ENCODE peak calls at places on chromosomes 1 and 21, in six cellular contexts. Q, A, T, W, N and U are unnamed samples.

GRCh38 chr1:32533792-32534327 is 5.4 kb upstream of the ZBTB8A start:
- DNase-seq in T (no peak), W (no peak), N (no peak), A (no peak), Q (no peak), U (no peak)

GRCh38 chr1:10957151-10957550 is 55.3 kb upstream of the TARDBP start:
- DNase-seq in A (no peak), Q (no peak), W (no peak), N (no peak), T (no peak), U (no peak)

GRCh38 chr1:234656981-234657651 is 47.1 kb upstream of the IRF2BP2 start:
- DNase-seq in W (no peak), T (peak), A (peak), N (no peak), Q (no peak), U (no peak)

GRCh38 chr1:93180723-93181613 is at the start of gene CCDC18:
- DNase-seq in N (no peak), T (no peak), W (peak), Q (peak), A (no peak), U (peak)

GRCh38 chr1:116228501-116228900 is 117.3 kb downstream of the MAB21L3 start:
- DNase-seq in A (no peak), T (no peak), N (no peak), W (no peak), Q (no peak), U (no peak)

GRCh38 chr21:28298251-28298672 is 694.4 kb downstream of the LTN1 start:
- DNase-seq in W (no peak), T (no peak), N (no peak), A (no peak), Q (no peak), U (no peak)

GRCh38 chr1:234658143-234658542 is 48.2 kb upstream of the IRF2BP2 start:
- DNase-seq in Q (no peak), A (peak), W (no peak), N (peak), T (peak), U (no peak)

GRCh38 chr1:30637183-30637969 is 86.0 kb downstream of the MATN1 start:
- DNase-seq in N (no peak), T (no peak), W (no peak), A (no peak), Q (no peak), U (no peak)

GRCh38 chr1:93433407-93433961 is 14.4 kb upstream of the FNBP1L start:
- DNase-seq in A (peak), W (no peak), T (peak), Q (no peak), N (no peak), U (no peak)

GRCh38 chr1:203669739-203670138 is 43.1 kb downstream of the ATP2B4 start:
- DNase-seq in Q (no peak), A (no peak), W (no peak), T (no peak), N (no peak), U (no peak)

GRCh38 chr1:40140211-40140709 is 20.9 kb upstream of the RLF start:
- DNase-seq in T (no peak), N (no peak), A (no peak), Q (no peak), W (no peak), U (no peak)

GRCh38 chr1:4703646-4704045 is 49.2 kb downstream of the AJAP1 start:
- DNase-seq in N (no peak), A (no peak), Q (no peak), T (no peak), W (no peak), U (no peak)
- TF ChIP-seq POLR2AphosphoS5 in N (no peak), A (no peak), Q (no peak), T (no peak), W (no peak), U (no peak)

GRCh38 chr1:26239936-26240335 is 5.9 kb downstream of the CEP85 start:
- DNase-seq in W (no peak), A (no peak), T (no peak), Q (no peak), N (no peak), U (no peak)

GRCh38 chr1:26237230-26237966 is 3.4 kb downstream of the CEP85 start:
- DNase-seq in T (no peak), A (no peak), N (no peak), W (no peak), Q (no peak), U (no peak)

GRCh38 chr1:26234644-26235384 is 814 bp downstream of the CEP85 start:
- DNase-seq in Q (peak), T (peak), N (no peak), W (peak), A (peak), U (no peak)

GRCh38 chr1:26233903-26234643 is at the start of gene CEP85:
- DNase-seq in Q (peak), A (peak), T (peak), N (peak), W (peak), U (peak)
- TF ChIP-seq POLR2A in Q (peak), A (peak), T (peak), N (no peak), W (peak), U (peak)

GRCh38 chr1:244962140-244962539 is 97.8 kb upstream of the HNRNPU start:
- DNase-seq in Q (no peak), A (no peak), T (no peak), N (no peak), W (no peak), U (no peak)

GRCh38 chr1:244965182-244965581 is 100.8 kb upstream of the HNRNPU start:
- DNase-seq in A (no peak), T (no peak), Q (no peak), N (no peak), W (no peak), U (no peak)

GRCh38 chr1:244967159-244967558 is 102.8 kb upstream of the HNRNPU start:
- DNase-seq in Q (no peak), W (no peak), N (no peak), A (no peak), T (no peak), U (no peak)

GRCh38 chr1:244963231-244963826 is 99.0 kb upstream of the HNRNPU start:
- DNase-seq in Q (peak), T (no peak), N (no peak), W (no peak), A (no peak), U (no peak)

GRCh38 chr1:244964112-244964971 is 100.0 kb upstream of the HNRNPU start:
- DNase-seq in A (peak), N (no peak), Q (no peak), T (peak), W (no peak), U (no peak)
- TF ChIP-seq POLR2AphosphoS5 in A (no peak), N (no peak), Q (no peak), T (peak), W (no peak), U (no peak)

GRCh38 chr1:160031368-160032164 is at the start of gene PIGM:
- DNase-seq in W (peak), N (peak), T (peak), Q (peak), A (peak), U (peak)
- TF ChIP-seq POLR2A in W (peak), N (no peak), T (peak), Q (peak), A (peak), U (peak)

DNA sequence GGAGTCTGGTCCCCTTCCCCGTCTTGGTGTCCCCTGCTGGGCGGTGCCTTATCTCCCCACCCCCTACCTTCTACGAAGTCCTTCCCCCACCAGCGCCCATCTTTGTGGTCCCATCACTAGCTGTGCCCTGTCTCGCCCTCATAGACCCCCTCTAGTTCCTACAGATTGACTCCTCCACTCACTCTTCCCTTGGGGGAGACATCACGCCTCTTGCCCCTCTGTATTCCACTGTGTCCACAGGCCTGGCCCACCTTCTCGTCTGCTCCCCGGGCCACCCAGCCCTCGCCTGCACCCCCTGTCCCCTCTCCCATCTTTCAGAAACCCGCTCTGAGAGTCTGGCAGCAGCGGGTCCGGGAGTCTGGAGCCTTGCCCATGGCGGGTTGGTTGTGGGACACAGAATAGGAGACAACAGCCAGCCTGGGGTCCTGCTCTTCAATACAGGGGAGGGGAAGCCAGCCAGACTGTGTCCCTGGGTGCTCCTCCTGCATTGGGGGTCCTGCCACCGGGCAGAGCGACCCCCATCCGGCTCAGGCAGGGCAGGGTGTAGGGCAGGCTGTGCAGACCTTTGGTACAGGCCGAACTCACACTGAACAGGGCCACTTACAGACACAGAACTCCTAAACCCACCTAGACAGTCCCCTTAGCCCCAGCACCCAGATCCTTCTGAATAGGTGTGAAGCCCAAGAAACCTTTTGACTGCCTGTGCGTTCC is 1.1 kb downstream of the RNF187 start:
- DNase-seq in Q (no peak), N (no peak), A (no peak), W (no peak), T (no peak), U (peak)
- TF ChIP-seq POLR2AphosphoS5 in Q (no peak), N (no peak), A (no peak), W (no peak), T (no peak), U (no peak)

DNA sequence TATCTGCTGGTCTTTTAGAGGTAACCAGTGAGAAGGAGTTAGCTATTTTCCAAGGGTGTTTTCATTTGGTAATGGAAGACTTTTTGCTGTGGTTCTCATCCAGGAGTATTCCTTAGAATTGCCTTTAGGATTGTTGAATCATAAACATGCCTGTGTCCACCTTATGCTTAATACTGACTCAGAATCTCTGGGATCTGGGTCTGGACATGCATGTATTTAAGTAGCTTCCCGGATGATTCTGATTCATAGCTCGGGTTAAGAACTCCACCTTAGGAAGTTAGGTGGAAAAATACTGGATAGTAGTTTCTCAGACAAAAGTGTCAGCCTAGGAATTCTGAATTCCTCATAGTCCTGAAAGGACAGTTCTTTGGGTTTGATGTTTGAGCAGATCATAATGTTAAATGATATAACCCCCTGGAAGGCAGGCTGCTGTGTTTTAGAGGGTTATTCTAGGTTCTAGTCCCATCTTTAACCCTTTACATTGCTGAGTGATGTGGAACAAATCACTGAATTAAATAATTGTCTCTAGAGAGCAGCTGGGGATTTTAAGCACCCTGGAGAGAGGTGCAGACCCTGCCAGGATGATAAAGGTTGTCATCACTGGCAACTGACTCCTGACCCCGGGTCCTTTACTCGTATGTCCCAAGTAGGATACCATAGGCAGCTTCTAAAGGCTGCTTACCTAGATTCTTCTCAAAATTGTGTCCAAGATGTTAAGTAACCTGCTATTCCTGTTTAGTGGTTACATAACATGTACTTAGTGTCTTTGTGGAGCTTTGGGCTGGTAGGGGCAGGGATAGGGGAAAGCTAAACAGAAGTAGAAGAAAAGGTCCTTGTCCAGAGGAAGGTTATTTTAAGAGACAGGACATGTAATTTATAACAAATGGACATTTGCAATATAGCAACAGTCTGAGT is 14.5 kb upstream of the C4BPB start:
- DNase-seq in N (no peak), Q (no peak), T (no peak), W (no peak), A (no peak), U (no peak)
- TF ChIP-seq POLR2A in N (no peak), Q (no peak), T (no peak), W (no peak), A (no peak), U (no peak)

GRCh38 chr1:1079408-1080121 is 5.5 kb upstream of the RNF223 start:
- DNase-seq in N (peak), Q (peak), W (peak), A (peak), T (no peak), U (peak)
- TF ChIP-seq POLR2AphosphoS5 in N (no peak), Q (no peak), W (no peak), A (peak), T (peak), U (no peak)

DNA sequence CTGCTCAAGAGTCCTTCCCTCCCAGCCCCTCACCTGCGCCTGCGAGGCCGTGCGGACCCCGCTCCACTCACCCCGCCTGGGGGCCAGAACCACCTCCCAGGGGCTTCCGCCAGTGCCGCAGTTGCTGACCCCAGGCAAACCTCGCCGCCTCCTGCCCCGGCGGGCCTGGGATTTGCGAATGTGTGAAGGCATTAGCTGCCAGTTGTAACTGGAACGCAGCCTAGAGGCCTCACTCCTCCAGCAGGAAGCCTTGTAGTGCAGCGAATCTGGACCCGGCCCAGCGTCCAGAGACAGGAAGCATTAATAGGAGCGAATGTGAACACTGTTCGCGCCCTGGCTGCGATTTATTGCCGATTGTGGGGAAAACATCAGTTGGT is 140.9 kb upstream of the ARHGEF16 start:
- DNase-seq in Q (no peak), W (no peak), T (peak), N (peak), A (peak), U (no peak)
- TF ChIP-seq POLR2A in Q (no peak), W (no peak), T (no peak), N (no peak), A (no peak), U (no peak)

GRCh38 chr1:200029035-200029623 is 1.6 kb downstream of the NR5A2 start:
- DNase-seq in Q (no peak), A (peak), N (no peak), T (peak), W (no peak), U (no peak)
- TF ChIP-seq POLR2AphosphoS5 in Q (no peak), A (peak), N (no peak), T (peak), W (no peak), U (no peak)

GRCh38 chr1:173870252-173871075 is 2.3 kb downstream of the ZBTB37 start:
- DNase-seq in Q (peak), N (no peak), T (no peak), A (peak), W (peak), U (peak)

GRCh38 chr1:173867141-173867752 is 542 bp downstream of the GAS5 start:
- DNase-seq in Q (peak), A (no peak), W (no peak), N (no peak), T (no peak), U (no peak)

GRCh38 chr1:173867753-173868265 is at the start of gene GAS5:
- DNase-seq in Q (peak), N (peak), T (peak), W (peak), A (peak), U (peak)

GRCh38 chr1:173869108-173869359 is 854 bp downstream of the ZBTB37 start:
- DNase-seq in N (no peak), Q (no peak), A (no peak), W (no peak), T (no peak), U (no peak)

GRCh38 chr1:173868266-173869107 is at the start of gene ZBTB37:
- DNase-seq in Q (peak), W (peak), N (peak), A (peak), T (peak), U (peak)
- TF ChIP-seq POLR2A in Q (no peak), W (no peak), N (no peak), A (peak), T (peak), U (no peak)